ENCODE peak calls at places on chromosomes 6 and 20, in seven cellular contexts. T is NT2/D1; S is adrenal gland; X is cardiac muscle cell; J is H1; U is hepatocyte; I is CD8-positive, alpha-beta memory T cell. P is an unnamed sample.

GRCh38 chr20:62953839-62954703 is 1.6 kb downstream of the SLC17A9 start:
- DNase-seq in I (peak; percentile 83), T (no peak), S (peak; percentile 70), J (peak; percentile 67), U (peak; percentile 90), X (peak; percentile 85), P (no peak)

GRCh38 chr20:63896136-63896890 is 1.4 kb downstream of the DNAJC5 start:
- DNase-seq in S (peak; percentile 67), I (peak; percentile 43), T (no peak), U (peak; percentile 73), J (no peak), X (peak; percentile 11), P (no peak)

GRCh38 chr20:48626226-48626937 is 201.4 kb downstream of the PREX1 start:
- DNase-seq in T (no peak), U (no peak), J (no peak), I (peak; percentile 11), X (peak; percentile 25), S (no peak), P (no peak)

GRCh38 chr6:27144740-27145079 is 102.8 kb upstream of the PRSS16 start:
- DNase-seq in I (no peak), U (no peak), T (no peak), X (no peak), J (no peak), S (no peak), P (no peak)

GRCh38 chr6:43427406-43428111 is at the start of gene ABCC10:
- DNase-seq in U (peak; percentile 97), J (peak; percentile 99), X (peak; percentile 98), T (peak; percentile 84), S (peak; percentile 97), I (peak; percentile 95), P (peak; percentile 93)

GRCh38 chr20:53599378-53599777 is 5.7 kb upstream of the ZNF217 start:
- DNase-seq in X (no peak), I (no peak), U (no peak), T (no peak), J (peak; percentile 46), S (no peak), P (no peak)

GRCh38 chr6:44431118-44431725 is 43.7 kb downstream of the CDC5L start:
- DNase-seq in I (peak; percentile 12), S (peak; percentile 62), U (peak; percentile 66), X (peak; percentile 82), T (peak; percentile 22), J (no peak), P (peak; percentile 41)

GRCh38 chr6:15953152-15953880 is 175.6 kb upstream of the MYLIP start:
- DNase-seq in T (no peak), I (no peak), U (no peak), S (no peak), X (peak; percentile 89), J (no peak), P (no peak)

GRCh38 chr6:82022614-82023102 is 224.9 kb downstream of the IBTK start:
- DNase-seq in I (no peak), J (no peak), T (no peak), X (peak; percentile 74), U (peak; percentile 66), S (no peak), P (no peak)

GRCh38 chr6:70110128-70111022 is 192.5 kb downstream of the COL9A1 start:
- DNase-seq in J (no peak), U (no peak), I (no peak), X (no peak), S (no peak), T (no peak), P (no peak)

GRCh38 chr6:156974897-156975296 is 197.7 kb downstream of the ARID1B start:
- DNase-seq in I (no peak), T (no peak), J (no peak), U (no peak), X (no peak), S (no peak), P (no peak)

GRCh38 chr6:156976144-156977088 is 199.2 kb downstream of the ARID1B start:
- DNase-seq in U (no peak), X (no peak), T (no peak), S (no peak), I (no peak), J (no peak), P (no peak)

GRCh38 chr6:156972145-156972544 is 195.0 kb downstream of the ARID1B start:
- DNase-seq in X (no peak), J (no peak), T (no peak), I (no peak), S (no peak), U (no peak), P (no peak)

GRCh38 chr6:156977527-156978291 is 200.5 kb downstream of the ARID1B start:
- DNase-seq in X (peak; percentile 71), J (no peak), S (peak; percentile 65), U (no peak), T (no peak), I (no peak), P (no peak)

GRCh38 chr6:156975414-156975813 is 198.2 kb downstream of the ARID1B start:
- DNase-seq in T (no peak), S (no peak), J (no peak), I (no peak), X (no peak), U (no peak), P (no peak)
- H3K4me1 ChIP-seq in T (no peaks in the 10 kb centered on the region), S (peaks cover 38% of the 10 kb centered on the region), J (peaks cover 13% of the 10 kb centered on the region), I (peaks cover 41% of the 10 kb centered on the region), X (peaks cover 10% of the 10 kb centered on the region), U (peaks cover 5% of the 10 kb centered on the region), P (peaks cover 5% of the 10 kb centered on the region)

GRCh38 chr20:23368316-23369110 is 6.5 kb downstream of the GZF1 start:
- DNase-seq in J (no peak), I (no peak), S (no peak), X (peak; percentile 38), U (no peak), T (no peak), P (no peak)
- H3K36me3 ChIP-seq in J (peaks cover 12% of the 10 kb centered on the region), I (peaks cover 23% of the 10 kb centered on the region), S (peaks cover 58% of the 10 kb centered on the region), X (peaks cover 42% of the 10 kb centered on the region), U (no peaks in the 10 kb centered on the region), T (peaks cover 88% of the 10 kb centered on the region), P (peaks cover 25% of the 10 kb centered on the region)

GRCh38 chr6:25410102-25410501 is 130.9 kb downstream of the CARMIL1 start:
- DNase-seq in I (no peak), J (no peak), U (no peak), S (no peak), T (no peak), X (no peak), P (no peak)
- H3K4me3 ChIP-seq in I (no peak overlapping the region), J (no peak overlapping the region), U (no peak overlapping the region), S (no peak overlapping the region), T (no peak overlapping the region), X (no peak overlapping the region), P (no peak overlapping the region)

GRCh38 chr6:83051386-83052172 is 14.1 kb downstream of the UBE3D start:
- DNase-seq in I (no peak), U (no peak), S (no peak), T (no peak), X (no peak), J (no peak), P (no peak)
- H3K4me1 ChIP-seq in I (no peaks in the 10 kb centered on the region), U (no peaks in the 10 kb centered on the region), S (no peaks in the 10 kb centered on the region), T (no peaks in the 10 kb centered on the region), X (peaks cover 9% of the 10 kb centered on the region), J (peaks cover 6% of the 10 kb centered on the region), P (peaks cover 3% of the 10 kb centered on the region)

P was measured in iPS DF 6.9.